ENCODE peak calls at places on chromosomes 12 and 14, in seven cellular contexts. One of them, this sample, is unnamed.

GRCh38 chr12:16607895-16608294 is 1.9 kb upstream of the LMO3 start:
- DNase-seq in kidney: no peak
- DNase-seq in AG04449: no peak
- DNase-seq in cardiac muscle cell: no peak
- DNase-seq in lower lobe of right lung: peak
- DNase-seq in foreskin fibroblast: no peak
- DNase-seq in HCT116: no peak
- DNase-seq in this sample: no peak

GRCh38 chr14:88682495-88683114 is 110.1 kb downstream of the EML5 start:
- DNase-seq in kidney: no peak
- DNase-seq in AG04449: no peak
- DNase-seq in cardiac muscle cell: peak
- DNase-seq in lower lobe of right lung: no peak
- DNase-seq in foreskin fibroblast: no peak
- DNase-seq in HCT116: no peak
- DNase-seq in this sample: no peak

GRCh38 chr12:50309950-50310349 is 26.6 kb upstream of the LIMA1 start:
- DNase-seq in kidney: no peak
- DNase-seq in AG04449: no peak
- DNase-seq in cardiac muscle cell: no peak
- DNase-seq in lower lobe of right lung: no peak
- DNase-seq in foreskin fibroblast: no peak
- DNase-seq in HCT116: no peak
- DNase-seq in this sample: no peak

GRCh38 chr12:108803428-108804105 is 53.8 kb downstream of the SSH1 start:
- DNase-seq in kidney: no peak
- DNase-seq in AG04449: peak
- DNase-seq in cardiac muscle cell: peak
- DNase-seq in lower lobe of right lung: peak
- DNase-seq in foreskin fibroblast: peak
- DNase-seq in HCT116: peak
- DNase-seq in this sample: peak

GRCh38 chr14:24224618-24225071 is 7.5 kb downstream of the NEDD8 start:
- DNase-seq in kidney: no peak
- DNase-seq in AG04449: no peak
- DNase-seq in cardiac muscle cell: no peak
- DNase-seq in lower lobe of right lung: no peak
- DNase-seq in foreskin fibroblast: peak
- DNase-seq in HCT116: no peak
- DNase-seq in this sample: no peak

GRCh38 chr12:92020983-92021664 is 124.5 kb downstream of the BTG1 start:
- DNase-seq in kidney: no peak
- DNase-seq in AG04449: no peak
- DNase-seq in cardiac muscle cell: no peak
- DNase-seq in lower lobe of right lung: no peak
- DNase-seq in foreskin fibroblast: peak
- DNase-seq in HCT116: no peak
- DNase-seq in this sample: no peak

GRCh38 chr14:49173765-49174373 is 412.3 kb downstream of the RPS29 start:
- DNase-seq in kidney: no peak
- DNase-seq in AG04449: peak
- DNase-seq in cardiac muscle cell: peak
- DNase-seq in lower lobe of right lung: no peak
- DNase-seq in foreskin fibroblast: peak
- DNase-seq in HCT116: peak
- DNase-seq in this sample: no peak

GRCh38 chr14:102819176-102819628 is 42.0 kb downstream of the TRAF3 start:
- DNase-seq in kidney: no peak
- DNase-seq in AG04449: no peak
- DNase-seq in cardiac muscle cell: no peak
- DNase-seq in lower lobe of right lung: no peak
- DNase-seq in foreskin fibroblast: no peak
- DNase-seq in HCT116: no peak
- DNase-seq in this sample: no peak

GRCh38 chr12:88432536-88433462 is 147.5 kb downstream of the KITLG start:
- DNase-seq in kidney: no peak
- DNase-seq in AG04449: no peak
- DNase-seq in cardiac muscle cell: no peak
- DNase-seq in lower lobe of right lung: no peak
- DNase-seq in foreskin fibroblast: peak
- DNase-seq in HCT116: no peak
- DNase-seq in this sample: no peak

GRCh38 chr14:79256311-79256879 is 954.9 kb downstream of the DIO2 start:
- DNase-seq in kidney: no peak
- DNase-seq in AG04449: no peak
- DNase-seq in cardiac muscle cell: no peak
- DNase-seq in lower lobe of right lung: no peak
- DNase-seq in foreskin fibroblast: no peak
- DNase-seq in HCT116: no peak
- DNase-seq in this sample: no peak

GRCh38 chr14:56686416-56686815 is 106.8 kb downstream of the TMEM260 start:
- DNase-seq in kidney: peak
- DNase-seq in AG04449: no peak
- DNase-seq in cardiac muscle cell: peak
- DNase-seq in lower lobe of right lung: no peak
- DNase-seq in foreskin fibroblast: no peak
- DNase-seq in HCT116: no peak
- DNase-seq in this sample: no peak

GRCh38 chr14:92748259-92749016 is at the start of gene LGMN:
- DNase-seq in kidney: peak
- DNase-seq in AG04449: peak
- DNase-seq in cardiac muscle cell: peak
- DNase-seq in lower lobe of right lung: peak
- DNase-seq in foreskin fibroblast: peak
- DNase-seq in HCT116: peak
- DNase-seq in this sample: peak

GRCh38 chr12:19683178-19683927 is 244.1 kb downstream of the AEBP2 start:
- DNase-seq in kidney: no peak
- DNase-seq in AG04449: peak
- DNase-seq in cardiac muscle cell: no peak
- DNase-seq in lower lobe of right lung: no peak
- DNase-seq in foreskin fibroblast: peak
- DNase-seq in HCT116: no peak
- DNase-seq in this sample: no peak

GRCh38 chr12:58202933-58203713 is 261.8 kb downstream of the ATP23 start:
- DNase-seq in kidney: no peak
- DNase-seq in AG04449: no peak
- DNase-seq in cardiac muscle cell: no peak
- DNase-seq in lower lobe of right lung: no peak
- DNase-seq in foreskin fibroblast: no peak
- DNase-seq in HCT116: no peak
- DNase-seq in this sample: no peak

GRCh38 chr12:127621366-127621765 is 645.6 kb upstream of the TMEM132C start:
- DNase-seq in kidney: peak
- DNase-seq in AG04449: no peak
- DNase-seq in cardiac muscle cell: peak
- DNase-seq in lower lobe of right lung: no peak
- DNase-seq in foreskin fibroblast: no peak
- DNase-seq in HCT116: no peak
- DNase-seq in this sample: no peak

GRCh38 chr12:2877959-2878732 is 1.1 kb downstream of the RHNO1 start:
- DNase-seq in kidney: no peak
- DNase-seq in AG04449: no peak
- DNase-seq in cardiac muscle cell: no peak
- DNase-seq in lower lobe of right lung: no peak
- DNase-seq in foreskin fibroblast: peak
- DNase-seq in HCT116: no peak
- DNase-seq in this sample: no peak

DNA sequence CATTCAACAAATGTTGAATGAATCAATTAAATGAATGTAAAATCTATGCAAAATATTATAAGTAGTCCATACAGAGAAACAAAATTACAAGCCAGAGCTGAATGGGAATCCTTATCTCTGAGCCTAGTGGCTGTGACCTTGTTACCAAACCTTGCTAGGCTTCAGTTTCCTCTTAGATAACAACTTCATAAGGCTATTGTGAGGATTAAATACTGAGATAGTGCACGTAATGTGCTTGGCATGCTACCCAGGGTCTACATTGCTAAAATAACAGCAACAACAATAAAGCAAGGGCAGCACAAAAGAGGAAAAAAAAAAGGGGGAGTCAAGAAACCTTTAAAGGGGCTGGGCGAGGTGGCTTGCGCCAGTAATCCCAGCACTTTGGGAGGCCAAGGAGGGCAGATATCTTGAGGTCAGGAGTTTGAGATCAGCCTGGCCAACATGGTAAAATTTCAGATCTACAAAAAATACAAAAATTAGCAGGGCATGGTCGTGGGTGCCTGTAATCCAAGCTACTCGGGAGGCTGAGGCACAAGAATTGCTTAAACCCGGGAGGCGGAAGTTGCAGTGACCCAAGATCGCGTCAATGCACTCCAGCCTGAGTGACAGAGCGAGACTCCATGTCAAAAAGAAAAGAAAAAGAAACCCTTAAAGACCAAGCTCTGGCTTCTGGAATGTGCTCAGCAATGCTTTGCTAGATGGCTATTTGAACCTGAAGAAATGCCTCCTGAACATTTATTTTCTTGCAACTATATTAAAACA is 14.1 kb downstream of the STAB2 start:
- DNase-seq in kidney: no peak
- DNase-seq in AG04449: no peak
- DNase-seq in cardiac muscle cell: no peak
- DNase-seq in lower lobe of right lung: no peak
- DNase-seq in foreskin fibroblast: no peak
- DNase-seq in HCT116: no peak
- DNase-seq in this sample: no peak
- TF ChIP-seq CTCF in kidney: no peak
- TF ChIP-seq CTCF in AG04449: no peak
- TF ChIP-seq CTCF in cardiac muscle cell: no peak
- TF ChIP-seq CTCF in lower lobe of right lung: no peak
- TF ChIP-seq CTCF in foreskin fibroblast: no peak
- TF ChIP-seq CTCF in HCT116: no peak
- TF ChIP-seq CTCF in this sample: no peak

GRCh38 chr12:106681210-106681609 is 93.3 kb upstream of the RIC8B start:
- DNase-seq in kidney: no peak
- DNase-seq in AG04449: no peak
- DNase-seq in cardiac muscle cell: no peak
- DNase-seq in lower lobe of right lung: no peak
- DNase-seq in foreskin fibroblast: no peak
- DNase-seq in HCT116: no peak
- DNase-seq in this sample: no peak

GRCh38 chr12:106684497-106684896 is 90.0 kb upstream of the RIC8B start:
- DNase-seq in kidney: no peak
- DNase-seq in AG04449: no peak
- DNase-seq in cardiac muscle cell: no peak
- DNase-seq in lower lobe of right lung: no peak
- DNase-seq in foreskin fibroblast: no peak
- DNase-seq in HCT116: no peak
- DNase-seq in this sample: no peak

GRCh38 chr12:106680280-106680679 is 94.2 kb upstream of the RIC8B start:
- DNase-seq in kidney: no peak
- DNase-seq in AG04449: no peak
- DNase-seq in cardiac muscle cell: no peak
- DNase-seq in lower lobe of right lung: no peak
- DNase-seq in foreskin fibroblast: no peak
- DNase-seq in HCT116: no peak
- DNase-seq in this sample: no peak

GRCh38 chr12:106685381-106685780 is 89.1 kb upstream of the RIC8B start:
- DNase-seq in kidney: no peak
- DNase-seq in AG04449: no peak
- DNase-seq in cardiac muscle cell: no peak
- DNase-seq in lower lobe of right lung: no peak
- DNase-seq in foreskin fibroblast: no peak
- DNase-seq in HCT116: no peak
- DNase-seq in this sample: no peak

DNA sequence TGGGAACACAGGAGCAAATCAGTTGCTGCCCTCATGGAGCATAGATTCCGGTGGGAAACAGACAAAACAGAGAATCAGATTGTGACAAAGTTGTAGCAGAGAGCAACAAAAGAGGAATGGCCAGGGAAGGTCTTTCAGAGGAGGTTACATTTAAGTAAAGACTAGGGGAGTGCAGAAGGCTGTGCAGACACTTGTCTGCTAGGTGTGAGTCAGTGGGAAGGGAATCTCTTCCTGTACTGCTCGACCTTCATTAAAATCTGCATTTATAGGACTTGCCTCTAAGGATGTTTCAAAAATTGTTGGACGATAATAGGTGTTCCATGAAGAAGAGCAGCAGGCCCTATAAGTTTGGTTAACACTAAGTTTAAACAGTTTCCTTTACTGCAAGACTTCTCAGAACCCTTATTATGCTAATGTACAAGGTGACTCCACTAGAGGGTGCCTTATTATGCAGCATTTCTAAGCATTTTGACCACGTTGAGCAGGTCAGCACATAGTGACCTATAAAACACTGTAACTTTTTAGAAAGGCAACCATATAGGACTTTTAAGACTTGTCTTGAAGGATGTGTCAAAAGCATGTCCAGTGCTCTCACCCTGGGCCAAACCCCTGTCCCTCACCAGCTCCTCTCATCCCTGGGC is 91.8 kb upstream of the RIC8B start:
- DNase-seq in kidney: no peak
- DNase-seq in AG04449: no peak
- DNase-seq in cardiac muscle cell: no peak
- DNase-seq in lower lobe of right lung: no peak
- DNase-seq in foreskin fibroblast: peak
- DNase-seq in HCT116: peak
- DNase-seq in this sample: no peak
- TF ChIP-seq CTCF in kidney: peak
- TF ChIP-seq CTCF in AG04449: peak
- TF ChIP-seq CTCF in cardiac muscle cell: peak
- TF ChIP-seq CTCF in lower lobe of right lung: peak
- TF ChIP-seq CTCF in foreskin fibroblast: peak
- TF ChIP-seq CTCF in HCT116: peak
- TF ChIP-seq CTCF in this sample: no peak

GRCh38 chr14:63840981-63841380 is 11.8 kb upstream of the SYNE2 start:
- DNase-seq in kidney: no peak
- DNase-seq in AG04449: no peak
- DNase-seq in cardiac muscle cell: no peak
- DNase-seq in lower lobe of right lung: peak
- DNase-seq in foreskin fibroblast: no peak
- DNase-seq in HCT116: no peak
- DNase-seq in this sample: no peak
- TF ChIP-seq CTCF in kidney: peak
- TF ChIP-seq CTCF in AG04449: no peak
- TF ChIP-seq CTCF in cardiac muscle cell: peak
- TF ChIP-seq CTCF in lower lobe of right lung: peak
- TF ChIP-seq CTCF in foreskin fibroblast: no peak
- TF ChIP-seq CTCF in HCT116: peak
- TF ChIP-seq CTCF in this sample: no peak

DNA sequence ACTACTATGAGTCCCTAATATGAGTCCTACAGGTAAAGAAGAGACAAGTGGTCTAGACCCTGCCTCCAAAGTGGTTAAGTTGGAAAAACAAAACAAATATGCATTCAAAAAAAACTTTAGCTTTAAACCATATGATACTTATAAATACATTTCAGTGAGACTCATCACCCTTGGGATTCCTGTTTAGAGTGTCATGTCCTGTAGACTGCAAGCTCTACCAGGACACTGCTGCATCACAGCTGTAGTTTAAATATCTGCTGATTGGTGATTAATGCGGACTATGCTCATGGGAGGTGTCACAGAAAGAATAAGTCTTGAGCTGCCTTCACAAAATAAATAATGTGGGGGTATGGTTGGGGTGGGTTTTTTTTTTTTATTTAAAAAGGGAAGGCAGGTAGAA is 8.8 kb upstream of the LGR5 start:
- DNase-seq in kidney: no peak
- DNase-seq in AG04449: no peak
- DNase-seq in cardiac muscle cell: no peak
- DNase-seq in lower lobe of right lung: no peak
- DNase-seq in foreskin fibroblast: peak
- DNase-seq in HCT116: no peak
- DNase-seq in this sample: no peak
- TF ChIP-seq CTCF in kidney: no peak
- TF ChIP-seq CTCF in AG04449: no peak
- TF ChIP-seq CTCF in cardiac muscle cell: no peak
- TF ChIP-seq CTCF in lower lobe of right lung: no peak
- TF ChIP-seq CTCF in foreskin fibroblast: no peak
- TF ChIP-seq CTCF in HCT116: no peak
- TF ChIP-seq CTCF in this sample: no peak

GRCh38 chr12:75525263-75525662 is 13.9 kb upstream of the KRR1 start:
- DNase-seq in kidney: no peak
- DNase-seq in AG04449: no peak
- DNase-seq in cardiac muscle cell: no peak
- DNase-seq in lower lobe of right lung: no peak
- DNase-seq in foreskin fibroblast: peak
- DNase-seq in HCT116: no peak
- DNase-seq in this sample: no peak
- TF ChIP-seq CTCF in kidney: peak
- TF ChIP-seq CTCF in AG04449: peak
- TF ChIP-seq CTCF in cardiac muscle cell: peak
- TF ChIP-seq CTCF in lower lobe of right lung: no peak
- TF ChIP-seq CTCF in foreskin fibroblast: peak
- TF ChIP-seq CTCF in HCT116: peak
- TF ChIP-seq CTCF in this sample: no peak